ENCODE peak calls at places on chromosome 16, in five cellular contexts. D is cardiac fibroblast, I is GM10248, P is choroid plexus epithelial cell, G is AG09319. A is an unnamed sample.

GRCh38 chr16:72833491-72833890 is 214.4 kb downstream of the ZFHX3 start:
- DNase-seq in I (no peak), D (no peak), G (no peak), P (no peak), A (no peak)

GRCh38 chr16:66030036-66030435 is 336.5 kb upstream of the CDH5 start:
- DNase-seq in P (peak), G (no peak), D (peak), I (no peak), A (no peak)

GRCh38 chr16:88681084-88681680 is 5.1 kb downstream of the SNAI3 start:
- DNase-seq in I (peak), D (no peak), G (no peak), P (no peak), A (peak)

GRCh38 chr16:65226077-65226476 is 104.2 kb upstream of the CDH11 start:
- DNase-seq in I (no peak), D (no peak), G (no peak), P (no peak), A (no peak)

GRCh38 chr16:30112197-30113030 is 923 bp downstream of the GDPD3 start:
- DNase-seq in P (peak), G (no peak), I (peak), D (peak), A (peak)

GRCh38 chr16:14249291-14250032 is 178.3 kb downstream of the MRTFB start:
- DNase-seq in G (peak), I (peak), D (peak), P (peak), A (peak)

GRCh38 chr16:11194913-11195312 is 61.1 kb downstream of the SOCS1 start:
- DNase-seq in P (no peak), D (no peak), G (no peak), I (no peak), A (no peak)

GRCh38 chr16:101586-101985 is 23.6 kb downstream of the MPG start:
- DNase-seq in P (no peak), G (no peak), D (no peak), I (no peak), A (no peak)

GRCh38 chr16:66150691-66151090 is 215.8 kb upstream of the CDH5 start:
- DNase-seq in G (no peak), P (peak), I (no peak), D (peak), A (no peak)

GRCh38 chr16:30418350-30419181 is 11.2 kb downstream of the ZNF771 start:
- DNase-seq in I (no peak), P (no peak), G (no peak), D (no peak), A (no peak)

GRCh38 chr16:75097941-75098897 is 18.4 kb downstream of the LDHD start:
- DNase-seq in I (peak), P (no peak), D (no peak), G (no peak), A (no peak)

GRCh38 chr16:80344570-80344969 is 196.2 kb upstream of the DYNLRB2 start:
- DNase-seq in I (no peak), P (no peak), D (no peak), G (no peak), A (no peak)

GRCh38 chr16:80347002-80347401 is 193.8 kb upstream of the DYNLRB2 start:
- DNase-seq in I (no peak), G (no peak), P (no peak), D (no peak), A (no peak)

GRCh38 chr16:80346160-80346632 is 194.6 kb upstream of the DYNLRB2 start:
- DNase-seq in P (peak), G (peak), D (peak), I (no peak), A (no peak)

GRCh38 chr16:80337786-80338185 is 203.0 kb upstream of the DYNLRB2 start:
- DNase-seq in P (no peak), G (no peak), I (no peak), D (no peak), A (no peak)

GRCh38 chr16:80341242-80341641 is 199.6 kb upstream of the DYNLRB2 start:
- DNase-seq in G (no peak), D (no peak), I (no peak), P (no peak), A (no peak)
- TF ChIP-seq CTCF in G (no peak), D (no peak), I (no peak), P (no peak), A (no peak)

GRCh38 chr16:2516391-2517240 is 2.9 kb downstream of the ATP6V0C start:
- DNase-seq in I (no peak), G (no peak), D (no peak), P (peak), A (no peak)

GRCh38 chr16:2513405-2514332 is at the start of gene ATP6V0C:
- DNase-seq in P (peak), G (peak), I (peak), D (peak), A (peak)

GRCh38 chr16:2515180-2515803 is 1.5 kb downstream of the ATP6V0C start:
- DNase-seq in D (no peak), I (no peak), G (no peak), P (no peak), A (no peak)

GRCh38 chr16:2512920-2513404 is 790 bp upstream of the ATP6V0C start:
- DNase-seq in D (no peak), G (no peak), I (peak), P (no peak), A (no peak)

DNA sequence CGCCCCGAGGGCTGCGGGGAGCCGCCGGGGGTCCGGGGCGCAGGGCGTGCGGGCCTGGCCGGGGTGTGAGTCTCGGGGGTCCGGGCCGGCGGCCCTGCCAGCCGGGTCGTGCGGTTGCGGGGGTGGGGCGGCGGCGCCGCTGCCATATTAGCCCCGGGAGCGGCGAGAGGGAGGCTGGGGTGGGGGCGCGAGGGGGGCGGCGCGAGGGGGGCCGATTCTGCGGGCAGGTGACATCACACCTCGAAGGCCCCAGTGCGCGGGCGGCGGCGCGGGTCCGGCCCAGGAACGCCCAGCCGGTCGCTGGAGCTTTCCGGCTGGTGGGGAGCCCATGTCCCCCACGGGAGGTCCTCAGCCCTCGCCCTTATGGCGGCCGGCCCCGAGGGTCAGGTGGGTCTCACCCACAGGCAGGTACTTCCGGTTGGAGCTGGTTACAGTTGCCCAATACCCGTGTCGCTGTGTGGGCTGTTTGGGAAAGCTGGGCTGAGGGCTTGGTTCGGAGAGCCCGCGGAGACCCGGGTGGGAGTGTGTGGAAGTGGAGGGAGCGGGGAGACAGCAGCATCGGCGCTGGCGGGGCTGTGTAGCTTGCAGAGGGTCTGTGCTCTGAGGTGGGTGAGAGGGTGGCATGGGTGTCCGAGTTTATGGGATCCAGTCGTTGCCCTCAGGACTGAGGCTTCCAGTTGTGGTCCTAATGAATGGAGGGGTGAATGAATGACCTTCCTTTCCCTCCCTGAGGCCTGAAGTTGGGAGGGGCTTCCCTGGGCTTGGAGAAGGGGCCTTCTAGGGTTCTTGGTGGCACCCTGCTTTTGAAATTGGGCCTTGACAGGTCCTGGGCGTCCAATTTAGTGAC is 804 bp downstream of the ATP6V0C start:
- DNase-seq in I (no peak), P (no peak), G (no peak), D (no peak), A (no peak)
- TF ChIP-seq CTCF in I (no peak), P (no peak), G (no peak), D (no peak), A (no peak)

GRCh38 chr16:57178296-57178695 is 7.5 kb downstream of the PSME3IP1 start:
- DNase-seq in D (no peak), I (no peak), G (no peak), P (no peak), A (no peak)
- TF ChIP-seq CTCF in D (no peak), I (no peak), G (no peak), P (no peak), A (no peak)

DNA sequence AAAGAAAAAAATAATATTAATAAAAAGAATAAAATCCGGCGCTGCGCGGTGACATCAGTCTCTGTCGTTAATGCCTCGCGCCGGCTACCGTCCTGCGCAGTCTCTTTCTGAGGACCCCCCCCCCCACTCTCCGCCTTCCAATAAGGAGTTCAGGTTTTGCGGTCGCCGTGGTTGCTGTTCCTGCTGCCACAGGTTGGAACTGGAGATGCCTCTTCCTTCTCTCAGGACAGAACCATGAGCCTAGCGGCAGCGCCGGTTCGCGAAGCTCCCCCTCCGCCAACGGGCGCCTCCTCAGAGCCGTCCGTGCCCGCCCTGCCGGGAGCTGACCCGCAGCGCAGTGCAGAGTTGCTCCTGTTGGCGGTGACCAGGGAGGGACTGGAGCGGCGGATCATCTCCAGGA is 2093.4 kb downstream of the TP53TG3F start:
- DNase-seq in P (no peak), I (no peak), D (no peak), G (no peak), A (no peak)
- TF ChIP-seq CTCF in P (no peak), I (no peak), D (no peak), G (no peak), A (no peak)

GRCh38 chr16:61366006-61366405 is 670.2 kb downstream of the CDH8 start:
- DNase-seq in I (no peak), P (no peak), D (no peak), G (no peak), A (no peak)
- TF ChIP-seq CTCF in I (no peak), P (no peak), D (no peak), G (no peak), A (no peak)

DNA sequence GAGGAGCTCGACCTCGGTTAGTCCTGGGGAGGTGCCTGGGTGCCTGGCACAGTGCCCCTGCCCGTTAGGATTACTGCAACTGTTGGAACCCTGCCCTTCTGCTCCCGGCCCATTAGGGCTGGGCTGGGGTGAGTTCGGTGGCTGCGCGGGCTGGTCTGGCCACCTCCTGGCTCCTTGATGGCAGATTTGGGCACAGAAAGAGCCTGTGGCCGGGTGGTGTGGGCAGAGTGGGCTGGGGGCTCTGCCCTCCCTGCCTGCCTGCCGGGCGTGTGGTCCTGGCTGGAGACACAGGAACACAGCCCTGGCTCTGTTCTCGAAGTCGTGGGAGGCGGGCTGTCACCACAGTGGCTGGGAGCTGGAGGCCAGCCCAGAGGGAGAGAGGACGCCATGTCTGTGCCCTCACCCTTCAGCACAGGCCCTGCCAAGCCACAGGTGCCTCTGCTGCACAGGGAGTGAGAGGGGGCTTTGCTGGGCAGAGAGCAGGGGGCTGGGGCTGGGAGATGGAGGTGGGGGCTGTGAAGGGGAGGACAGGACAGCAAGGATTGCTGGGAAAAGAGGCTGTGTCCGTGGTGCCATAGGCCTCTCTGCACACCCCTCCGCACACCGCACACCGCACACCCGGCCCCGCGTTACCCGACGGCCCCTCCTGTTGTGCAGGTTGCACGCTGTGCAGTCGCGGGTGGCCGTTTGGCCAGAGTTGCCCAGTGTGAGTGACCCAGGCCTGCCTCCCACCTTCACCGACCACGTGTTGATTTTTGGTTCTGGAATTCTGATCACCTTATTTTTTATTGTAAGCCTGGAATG is 236.6 kb upstream of the GSE1 start:
- DNase-seq in P (no peak), G (no peak), I (no peak), D (no peak), A (no peak)
- TF ChIP-seq CTCF in P (no peak), G (no peak), I (no peak), D (no peak), A (no peak)

GRCh38 chr16:55502801-55503366 is 6.0 kb upstream of the LPCAT2 start:
- DNase-seq in D (peak), P (peak), I (peak), G (peak), A (no peak)
- TF ChIP-seq CTCF in D (no peak), P (peak), I (no peak), G (peak), A (no peak)

DNA sequence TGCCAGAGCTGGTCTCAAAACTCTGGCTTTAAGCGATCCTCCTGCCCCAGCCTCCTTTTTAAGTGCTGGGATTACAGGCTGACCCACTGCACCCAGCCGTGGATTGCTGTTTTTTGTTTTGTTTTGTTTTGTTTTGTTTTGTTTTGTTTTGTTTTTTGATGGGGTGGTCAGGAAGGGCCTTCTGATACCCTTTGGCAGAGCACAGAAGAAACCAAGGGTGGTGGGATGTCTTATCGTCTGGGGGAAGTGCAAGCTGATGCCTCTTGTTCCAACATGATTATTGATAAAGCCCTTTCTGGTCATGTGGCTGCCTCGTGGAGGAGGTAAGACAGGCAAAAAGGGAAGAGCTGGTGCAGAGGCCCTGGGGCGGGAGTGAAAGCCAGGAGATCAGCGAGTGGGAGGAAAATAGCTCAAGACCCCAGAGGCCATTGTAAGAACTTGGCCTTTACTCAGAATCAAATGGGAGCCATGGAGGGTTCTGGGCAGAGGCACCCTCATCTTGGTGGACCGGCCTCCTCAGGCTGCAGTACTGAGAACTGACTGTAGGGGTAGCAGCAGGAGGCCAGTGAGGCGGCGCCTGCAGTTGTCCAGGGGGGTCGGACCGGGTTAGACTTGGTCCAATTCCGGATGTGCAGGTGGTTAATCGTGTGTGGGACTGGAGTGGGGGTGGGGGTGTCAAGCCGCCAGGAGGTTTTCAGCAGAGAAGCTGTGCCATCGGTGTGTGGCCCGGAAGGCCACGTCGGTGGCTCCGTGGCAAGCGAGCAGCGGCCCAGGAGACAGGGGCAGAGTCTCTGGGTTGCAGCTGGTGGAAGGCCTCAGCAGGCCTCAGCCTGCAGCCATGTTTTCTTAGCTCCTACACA is 84.4 kb upstream of the GSE1 start:
- DNase-seq in D (no peak), I (peak), P (no peak), G (no peak), A (peak)
- TF ChIP-seq CTCF in D (peak), I (peak), P (peak), G (peak), A (peak)

GRCh38 chr16:67546091-67546501 is 16.2 kb upstream of the CTCF start:
- DNase-seq in G (no peak), P (no peak), I (no peak), D (no peak), A (no peak)
- TF ChIP-seq CTCF in G (no peak), P (no peak), I (no peak), D (no peak), A (no peak)

A was measured in endothelial cell.